ENCODE peak calls at places on chromosomes 4 and X, in eight cellular contexts. One of them, this sample, is unnamed.

GRCh38 chr4:142281999-142282398 is 564.1 kb downstream of the INPP4B start:
- DNase-seq in PC-3: peak; percentile 15
- DNase-seq in thyroid gland: no peak
- DNase-seq in heart left ventricle: no peak
- DNase-seq in mammary epithelial cell: peak; percentile 27
- DNase-seq in aorta: no peak
- DNase-seq in tibial nerve: no peak
- DNase-seq in sigmoid colon: no peak
- DNase-seq in this sample: no peak

GRCh38 chr4:3253808-3254207 is 4.8 kb downstream of the MSANTD1 start:
- DNase-seq in tibial nerve: no peak
- DNase-seq in PC-3: no peak
- DNase-seq in aorta: peak; percentile 48
- DNase-seq in sigmoid colon: peak; percentile 46
- DNase-seq in heart left ventricle: no peak
- DNase-seq in thyroid gland: no peak
- DNase-seq in mammary epithelial cell: no peak
- DNase-seq in this sample: no peak

GRCh38 chrX:130167040-130167439 is 1.4 kb upstream of the AIFM1 start:
- DNase-seq in PC-3: no peak
- DNase-seq in aorta: no peak
- DNase-seq in mammary epithelial cell: no peak
- DNase-seq in thyroid gland: no peak
- DNase-seq in tibial nerve: no peak
- DNase-seq in sigmoid colon: no peak
- DNase-seq in heart left ventricle: no peak
- DNase-seq in this sample: no peak

GRCh38 chr4:1210971-1211370 is 38.0 kb downstream of the CTBP1 start:
- DNase-seq in thyroid gland: no peak
- DNase-seq in aorta: peak; percentile 75
- DNase-seq in sigmoid colon: peak; percentile 72
- DNase-seq in heart left ventricle: peak; percentile 26
- DNase-seq in PC-3: no peak
- DNase-seq in tibial nerve: no peak
- DNase-seq in mammary epithelial cell: no peak
- DNase-seq in this sample: no peak

GRCh38 chr4:86977621-86978184 is 42.9 kb downstream of the AFF1 start:
- DNase-seq in mammary epithelial cell: peak; percentile 99
- DNase-seq in tibial nerve: no peak
- DNase-seq in PC-3: peak; percentile 88
- DNase-seq in aorta: no peak
- DNase-seq in heart left ventricle: no peak
- DNase-seq in sigmoid colon: no peak
- DNase-seq in thyroid gland: peak; percentile 49
- DNase-seq in this sample: no peak

GRCh38 chr4:56728512-56728911 is 47.4 kb upstream of the HOPX start:
- DNase-seq in thyroid gland: peak; percentile 91
- DNase-seq in heart left ventricle: peak; percentile 64
- DNase-seq in tibial nerve: peak; percentile 70
- DNase-seq in aorta: no peak
- DNase-seq in PC-3: peak; percentile 81
- DNase-seq in sigmoid colon: peak; percentile 96
- DNase-seq in mammary epithelial cell: peak; percentile 58
- DNase-seq in this sample: no peak

GRCh38 chrX:106397788-106398538 is 213.8 kb upstream of the RADX start:
- DNase-seq in tibial nerve: no peak
- DNase-seq in thyroid gland: no peak
- DNase-seq in PC-3: peak; percentile 67
- DNase-seq in sigmoid colon: no peak
- DNase-seq in mammary epithelial cell: peak; percentile 12
- DNase-seq in heart left ventricle: no peak
- DNase-seq in aorta: no peak
- DNase-seq in this sample: no peak

GRCh38 chrX:18575744-18576143 is 96.2 kb downstream of the RS1 start:
- DNase-seq in thyroid gland: no peak
- DNase-seq in PC-3: no peak
- DNase-seq in sigmoid colon: no peak
- DNase-seq in aorta: no peak
- DNase-seq in tibial nerve: no peak
- DNase-seq in heart left ventricle: no peak
- DNase-seq in mammary epithelial cell: peak; percentile 74
- DNase-seq in this sample: no peak

GRCh38 chrX:13432376-13432775 is 112.5 kb upstream of the ATXN3L start:
- DNase-seq in sigmoid colon: peak; percentile 86
- DNase-seq in PC-3: peak; percentile 45
- DNase-seq in thyroid gland: peak; percentile 42
- DNase-seq in mammary epithelial cell: peak; percentile 87
- DNase-seq in heart left ventricle: peak; percentile 44
- DNase-seq in aorta: no peak
- DNase-seq in tibial nerve: peak; percentile 64
- DNase-seq in this sample: no peak

GRCh38 chrX:4240541-4241194 is 527.2 kb upstream of the PRKX start:
- DNase-seq in heart left ventricle: no peak
- DNase-seq in mammary epithelial cell: no peak
- DNase-seq in sigmoid colon: no peak
- DNase-seq in PC-3: no peak
- DNase-seq in thyroid gland: no peak
- DNase-seq in aorta: no peak
- DNase-seq in tibial nerve: no peak
- DNase-seq in this sample: no peak

GRCh38 chrX:120603707-120604358 is at the start of gene MCTS1:
- DNase-seq in aorta: peak; percentile 91
- DNase-seq in thyroid gland: peak; percentile 85
- DNase-seq in mammary epithelial cell: peak; percentile 94
- DNase-seq in sigmoid colon: peak; percentile 93
- DNase-seq in tibial nerve: peak; percentile 71
- DNase-seq in heart left ventricle: peak; percentile 87
- DNase-seq in PC-3: peak; percentile 96
- DNase-seq in this sample: peak; percentile 81

GRCh38 chrX:87583679-87584078 is 66.1 kb downstream of the KLHL4 start:
- DNase-seq in sigmoid colon: no peak
- DNase-seq in aorta: no peak
- DNase-seq in heart left ventricle: no peak
- DNase-seq in thyroid gland: no peak
- DNase-seq in tibial nerve: no peak
- DNase-seq in PC-3: peak; percentile 39
- DNase-seq in mammary epithelial cell: peak; percentile 6
- DNase-seq in this sample: peak; percentile 46

GRCh38 chr4:15378493-15378892 is 49.3 kb upstream of the C1QTNF7 start:
- DNase-seq in PC-3: no peak
- DNase-seq in sigmoid colon: no peak
- DNase-seq in thyroid gland: no peak
- DNase-seq in mammary epithelial cell: no peak
- DNase-seq in aorta: no peak
- DNase-seq in tibial nerve: no peak
- DNase-seq in heart left ventricle: no peak
- DNase-seq in this sample: no peak

GRCh38 chr4:81135501-81135900 is 79.5 kb downstream of the PRKG2 start:
- DNase-seq in tibial nerve: no peak
- DNase-seq in heart left ventricle: no peak
- DNase-seq in mammary epithelial cell: no peak
- DNase-seq in aorta: no peak
- DNase-seq in thyroid gland: no peak
- DNase-seq in PC-3: peak; percentile 43
- DNase-seq in sigmoid colon: no peak
- DNase-seq in this sample: no peak

GRCh38 chr4:162443510-162443909 is 279.7 kb upstream of the FSTL5 start:
- DNase-seq in tibial nerve: no peak
- DNase-seq in sigmoid colon: no peak
- DNase-seq in mammary epithelial cell: no peak
- DNase-seq in PC-3: no peak
- DNase-seq in heart left ventricle: no peak
- DNase-seq in thyroid gland: no peak
- DNase-seq in aorta: no peak
- DNase-seq in this sample: no peak

GRCh38 chr4:4853371-4853823 is 6.1 kb upstream of the MSX1 start:
- DNase-seq in mammary epithelial cell: no peak
- DNase-seq in sigmoid colon: peak; percentile 56
- DNase-seq in tibial nerve: no peak
- DNase-seq in heart left ventricle: peak; percentile 15
- DNase-seq in aorta: no peak
- DNase-seq in PC-3: no peak
- DNase-seq in thyroid gland: no peak
- DNase-seq in this sample: no peak

GRCh38 chr4:20624783-20625364 is 75.4 kb upstream of the PACRGL start:
- DNase-seq in aorta: no peak
- DNase-seq in tibial nerve: no peak
- DNase-seq in heart left ventricle: no peak
- DNase-seq in sigmoid colon: no peak
- DNase-seq in thyroid gland: no peak
- DNase-seq in mammary epithelial cell: peak; percentile 69
- DNase-seq in PC-3: no peak
- DNase-seq in this sample: no peak

GRCh38 chr4:84167579-84167978 is 331.5 kb downstream of the NKX6-1 start:
- DNase-seq in aorta: no peak
- DNase-seq in tibial nerve: no peak
- DNase-seq in PC-3: no peak
- DNase-seq in thyroid gland: no peak
- DNase-seq in mammary epithelial cell: no peak
- DNase-seq in heart left ventricle: no peak
- DNase-seq in sigmoid colon: no peak
- DNase-seq in this sample: no peak

GRCh38 chrX:39953879-39954278 is 143.9 kb downstream of the BCOR start:
- DNase-seq in aorta: no peak
- DNase-seq in sigmoid colon: peak; percentile 87
- DNase-seq in thyroid gland: peak; percentile 95
- DNase-seq in tibial nerve: peak; percentile 31
- DNase-seq in heart left ventricle: peak; percentile 81
- DNase-seq in mammary epithelial cell: peak; percentile 86
- DNase-seq in PC-3: peak; percentile 94
- DNase-seq in this sample: no peak

GRCh38 chrX:153983321-153983729 is 10.8 kb downstream of the TMEM187 start:
- DNase-seq in sigmoid colon: no peak
- DNase-seq in mammary epithelial cell: no peak
- DNase-seq in tibial nerve: no peak
- DNase-seq in PC-3: no peak
- DNase-seq in heart left ventricle: no peak
- DNase-seq in thyroid gland: no peak
- DNase-seq in aorta: no peak
- DNase-seq in this sample: no peak

GRCh38 chr4:61425315-61425714 is 225.2 kb downstream of the ADGRL3 start:
- DNase-seq in heart left ventricle: no peak
- DNase-seq in aorta: no peak
- DNase-seq in mammary epithelial cell: peak; percentile 97
- DNase-seq in PC-3: peak; percentile 96
- DNase-seq in tibial nerve: no peak
- DNase-seq in thyroid gland: no peak
- DNase-seq in sigmoid colon: no peak
- DNase-seq in this sample: no peak

GRCh38 chrX:69314436-69315348 is 149.4 kb upstream of the PJA1 start:
- DNase-seq in thyroid gland: no peak
- DNase-seq in mammary epithelial cell: no peak
- DNase-seq in tibial nerve: no peak
- DNase-seq in aorta: no peak
- DNase-seq in PC-3: no peak
- DNase-seq in heart left ventricle: peak; percentile 41
- DNase-seq in sigmoid colon: no peak
- DNase-seq in this sample: peak; percentile 20

GRCh38 chrX:11445540-11445939 is 152.3 kb downstream of the AMELX start:
- DNase-seq in heart left ventricle: no peak
- DNase-seq in mammary epithelial cell: no peak
- DNase-seq in PC-3: peak; percentile 3
- DNase-seq in sigmoid colon: no peak
- DNase-seq in tibial nerve: no peak
- DNase-seq in thyroid gland: no peak
- DNase-seq in aorta: no peak
- DNase-seq in this sample: no peak

DNA sequence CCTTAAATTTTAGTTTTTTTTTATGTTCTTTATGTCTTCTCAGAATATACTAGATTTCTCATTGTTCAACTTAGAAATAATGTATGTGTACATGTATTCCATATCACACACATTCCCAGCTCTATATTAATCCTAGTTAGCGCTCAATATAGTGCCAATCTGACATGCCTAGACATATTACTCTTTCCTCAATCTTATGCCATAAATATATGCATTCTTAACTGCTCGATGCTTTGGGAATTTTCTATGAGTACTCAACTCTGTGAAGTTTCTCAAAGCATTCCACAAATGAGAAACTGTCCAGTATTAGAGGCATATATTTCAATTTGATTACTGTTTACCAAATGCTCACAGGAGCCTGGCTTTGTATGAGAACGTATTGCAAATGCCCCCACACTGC is 231.2 kb upstream of the VEGFC start:
- DNase-seq in aorta: no peak
- DNase-seq in heart left ventricle: no peak
- DNase-seq in tibial nerve: no peak
- DNase-seq in sigmoid colon: no peak
- DNase-seq in PC-3: no peak
- DNase-seq in mammary epithelial cell: peak; percentile 39
- DNase-seq in thyroid gland: no peak
- DNase-seq in this sample: no peak
- H3K36me3 ChIP-seq in aorta: no peaks in the 10 kb centered on the region
- H3K36me3 ChIP-seq in heart left ventricle: no peaks in the 10 kb centered on the region
- H3K36me3 ChIP-seq in tibial nerve: no peaks in the 10 kb centered on the region
- H3K36me3 ChIP-seq in sigmoid colon: no peaks in the 10 kb centered on the region
- H3K36me3 ChIP-seq in PC-3: no peaks in the 10 kb centered on the region
- H3K36me3 ChIP-seq in mammary epithelial cell: no peaks in the 10 kb centered on the region
- H3K36me3 ChIP-seq in thyroid gland: no peaks in the 10 kb centered on the region
- H3K36me3 ChIP-seq in this sample: no peaks in the 10 kb centered on the region

GRCh38 chr4:169200361-169201030 is 70.3 kb downstream of the SH3RF1 start:
- DNase-seq in sigmoid colon: no peak
- DNase-seq in aorta: no peak
- DNase-seq in tibial nerve: no peak
- DNase-seq in thyroid gland: no peak
- DNase-seq in heart left ventricle: no peak
- DNase-seq in PC-3: peak; percentile 48
- DNase-seq in mammary epithelial cell: no peak
- DNase-seq in this sample: no peak
- H3K4me1 ChIP-seq in sigmoid colon: peaks cover 33% of the 10 kb centered on the region
- H3K4me1 ChIP-seq in aorta: peaks cover 3% of the 10 kb centered on the region
- H3K4me1 ChIP-seq in tibial nerve: peaks cover 23% of the 10 kb centered on the region
- H3K4me1 ChIP-seq in thyroid gland: peaks cover 49% of the 10 kb centered on the region
- H3K4me1 ChIP-seq in heart left ventricle: no peaks in the 10 kb centered on the region
- H3K4me1 ChIP-seq in PC-3: peaks cover 30% of the 10 kb centered on the region
- H3K4me1 ChIP-seq in mammary epithelial cell: peaks cover 5% of the 10 kb centered on the region
- H3K4me1 ChIP-seq in this sample: peaks cover 2% of the 10 kb centered on the region

DNA sequence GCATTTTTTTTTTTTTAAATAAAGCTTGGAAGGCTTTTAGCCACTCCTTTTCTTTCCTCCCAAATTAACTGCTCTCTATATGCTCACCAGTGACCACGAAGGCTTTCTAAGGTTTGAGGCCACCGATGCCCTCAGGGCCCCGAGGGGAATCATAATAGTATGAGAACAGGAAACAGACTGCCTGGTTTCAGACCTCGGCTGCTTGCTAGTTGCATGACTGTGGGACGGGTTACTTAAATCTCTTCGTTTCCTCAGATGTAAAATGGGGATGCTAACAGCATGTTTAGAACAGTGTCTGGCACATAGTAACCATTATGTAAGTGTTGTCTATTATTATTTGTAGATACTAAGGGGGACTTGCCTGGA is 3.6 kb downstream of the LINC00632 start:
- DNase-seq in mammary epithelial cell: no peak
- DNase-seq in thyroid gland: no peak
- DNase-seq in sigmoid colon: no peak
- DNase-seq in PC-3: no peak
- DNase-seq in aorta: no peak
- DNase-seq in tibial nerve: no peak
- DNase-seq in heart left ventricle: no peak
- DNase-seq in this sample: no peak
- H3K4me3 ChIP-seq in mammary epithelial cell: no peak overlapping the region
- H3K4me3 ChIP-seq in thyroid gland: no peak overlapping the region
- H3K4me3 ChIP-seq in sigmoid colon: peak overlapping the region; percentile 10
- H3K4me3 ChIP-seq in PC-3: peak overlapping the region; percentile 44
- H3K4me3 ChIP-seq in aorta: peak overlapping the region; percentile 10
- H3K4me3 ChIP-seq in tibial nerve: no peak overlapping the region
- H3K4me3 ChIP-seq in heart left ventricle: no peak overlapping the region
- H3K4me3 ChIP-seq in this sample: no peak overlapping the region

GRCh38 chr4:73248821-73249220 is 9.8 kb downstream of the ANKRD17 start:
- DNase-seq in tibial nerve: no peak
- DNase-seq in thyroid gland: no peak
- DNase-seq in sigmoid colon: no peak
- DNase-seq in PC-3: no peak
- DNase-seq in mammary epithelial cell: no peak
- DNase-seq in heart left ventricle: no peak
- DNase-seq in aorta: no peak
- DNase-seq in this sample: no peak
- H3K36me3 ChIP-seq in tibial nerve: no peaks in the 10 kb centered on the region
- H3K36me3 ChIP-seq in thyroid gland: no peaks in the 10 kb centered on the region
- H3K36me3 ChIP-seq in sigmoid colon: no peaks in the 10 kb centered on the region
- H3K36me3 ChIP-seq in PC-3: peaks cover 17% of the 10 kb centered on the region
- H3K36me3 ChIP-seq in mammary epithelial cell: peaks cover 9% of the 10 kb centered on the region
- H3K36me3 ChIP-seq in heart left ventricle: peaks cover 17% of the 10 kb centered on the region
- H3K36me3 ChIP-seq in aorta: no peaks in the 10 kb centered on the region
- H3K36me3 ChIP-seq in this sample: peaks cover 17% of the 10 kb centered on the region